ENCODE peak calls at places on chromosomes 7 and 10, in eight cellular contexts. One of them, this sample, is unnamed.

GRCh38 chr7:68715907-68716306 is 882.4 kb upstream of the AUTS2 start:
- DNase-seq in foreskin fibroblast: no peak
- DNase-seq in foreskin keratinocyte: no peak
- DNase-seq in GM23248: no peak
- DNase-seq in SJSA1: no peak
- DNase-seq in left lung: no peak
- DNase-seq in activated CD4-positive, alpha-beta T cell treated with anti-CD3 and anti-CD28 coated beads for 48 hours: no peak
- DNase-seq in stimulated activated CD4-positive, alpha-beta T cell treated with anti-CD3 and anti-CD28 coated beads, Interleukin-15, amount 100 ng/mL, for 24 hours: no peak
- DNase-seq in this sample: no peak

GRCh38 chr7:21605008-21605407 is 62.2 kb downstream of the DNAH11 start:
- DNase-seq in left lung: no peak
- DNase-seq in foreskin fibroblast: no peak
- DNase-seq in foreskin keratinocyte: no peak
- DNase-seq in stimulated activated CD4-positive, alpha-beta T cell treated with anti-CD3 and anti-CD28 coated beads, Interleukin-15, amount 100 ng/mL, for 24 hours: no peak
- DNase-seq in GM23248: no peak
- DNase-seq in SJSA1: peak
- DNase-seq in activated CD4-positive, alpha-beta T cell treated with anti-CD3 and anti-CD28 coated beads for 48 hours: no peak
- DNase-seq in this sample: no peak

GRCh38 chr10:128124813-128125403 is 1.3 kb downstream of the MKI67 start:
- DNase-seq in stimulated activated CD4-positive, alpha-beta T cell treated with anti-CD3 and anti-CD28 coated beads, Interleukin-15, amount 100 ng/mL, for 24 hours: no peak
- DNase-seq in GM23248: no peak
- DNase-seq in SJSA1: peak
- DNase-seq in left lung: no peak
- DNase-seq in foreskin fibroblast: no peak
- DNase-seq in activated CD4-positive, alpha-beta T cell treated with anti-CD3 and anti-CD28 coated beads for 48 hours: no peak
- DNase-seq in foreskin keratinocyte: no peak
- DNase-seq in this sample: no peak

GRCh38 chr7:35875292-35875691 is 74.4 kb downstream of the SEPTIN7 start:
- DNase-seq in GM23248: peak
- DNase-seq in left lung: no peak
- DNase-seq in stimulated activated CD4-positive, alpha-beta T cell treated with anti-CD3 and anti-CD28 coated beads, Interleukin-15, amount 100 ng/mL, for 24 hours: no peak
- DNase-seq in foreskin keratinocyte: no peak
- DNase-seq in activated CD4-positive, alpha-beta T cell treated with anti-CD3 and anti-CD28 coated beads for 48 hours: no peak
- DNase-seq in foreskin fibroblast: no peak
- DNase-seq in SJSA1: no peak
- DNase-seq in this sample: no peak

GRCh38 chr10:84607044-84607443 is 278.7 kb downstream of the CCSER2 start:
- DNase-seq in foreskin fibroblast: no peak
- DNase-seq in SJSA1: no peak
- DNase-seq in activated CD4-positive, alpha-beta T cell treated with anti-CD3 and anti-CD28 coated beads for 48 hours: no peak
- DNase-seq in left lung: no peak
- DNase-seq in stimulated activated CD4-positive, alpha-beta T cell treated with anti-CD3 and anti-CD28 coated beads, Interleukin-15, amount 100 ng/mL, for 24 hours: no peak
- DNase-seq in GM23248: no peak
- DNase-seq in foreskin keratinocyte: no peak
- DNase-seq in this sample: no peak

GRCh38 chr10:13977861-13978843 is 352.6 kb downstream of the FRMD4A start:
- DNase-seq in SJSA1: no peak
- DNase-seq in left lung: no peak
- DNase-seq in foreskin keratinocyte: no peak
- DNase-seq in foreskin fibroblast: peak
- DNase-seq in activated CD4-positive, alpha-beta T cell treated with anti-CD3 and anti-CD28 coated beads for 48 hours: no peak
- DNase-seq in stimulated activated CD4-positive, alpha-beta T cell treated with anti-CD3 and anti-CD28 coated beads, Interleukin-15, amount 100 ng/mL, for 24 hours: no peak
- DNase-seq in GM23248: peak
- DNase-seq in this sample: no peak

GRCh38 chr10:66717221-66717981 is 208.4 kb upstream of the LRRTM3 start:
- DNase-seq in left lung: no peak
- DNase-seq in stimulated activated CD4-positive, alpha-beta T cell treated with anti-CD3 and anti-CD28 coated beads, Interleukin-15, amount 100 ng/mL, for 24 hours: no peak
- DNase-seq in GM23248: no peak
- DNase-seq in activated CD4-positive, alpha-beta T cell treated with anti-CD3 and anti-CD28 coated beads for 48 hours: no peak
- DNase-seq in SJSA1: no peak
- DNase-seq in foreskin keratinocyte: no peak
- DNase-seq in foreskin fibroblast: no peak
- DNase-seq in this sample: no peak

GRCh38 chr10:76998451-76998850 is 639.2 kb downstream of the KCNMA1 start:
- DNase-seq in activated CD4-positive, alpha-beta T cell treated with anti-CD3 and anti-CD28 coated beads for 48 hours: no peak
- DNase-seq in GM23248: no peak
- DNase-seq in foreskin fibroblast: no peak
- DNase-seq in left lung: no peak
- DNase-seq in stimulated activated CD4-positive, alpha-beta T cell treated with anti-CD3 and anti-CD28 coated beads, Interleukin-15, amount 100 ng/mL, for 24 hours: no peak
- DNase-seq in SJSA1: no peak
- DNase-seq in foreskin keratinocyte: no peak
- DNase-seq in this sample: no peak

GRCh38 chr7:85041599-85042216 is 145.1 kb downstream of the SEMA3D start:
- DNase-seq in foreskin fibroblast: peak
- DNase-seq in stimulated activated CD4-positive, alpha-beta T cell treated with anti-CD3 and anti-CD28 coated beads, Interleukin-15, amount 100 ng/mL, for 24 hours: peak
- DNase-seq in foreskin keratinocyte: no peak
- DNase-seq in SJSA1: peak
- DNase-seq in GM23248: peak
- DNase-seq in activated CD4-positive, alpha-beta T cell treated with anti-CD3 and anti-CD28 coated beads for 48 hours: peak
- DNase-seq in left lung: no peak
- DNase-seq in this sample: no peak

GRCh38 chr10:53395449-53395848 is 622.9 kb upstream of the MBL2 start:
- DNase-seq in foreskin fibroblast: no peak
- DNase-seq in SJSA1: no peak
- DNase-seq in GM23248: no peak
- DNase-seq in activated CD4-positive, alpha-beta T cell treated with anti-CD3 and anti-CD28 coated beads for 48 hours: no peak
- DNase-seq in left lung: no peak
- DNase-seq in stimulated activated CD4-positive, alpha-beta T cell treated with anti-CD3 and anti-CD28 coated beads, Interleukin-15, amount 100 ng/mL, for 24 hours: no peak
- DNase-seq in foreskin keratinocyte: no peak
- DNase-seq in this sample: no peak

GRCh38 chr7:988963-989529 is 6.1 kb downstream of the CYP2W1 start:
- DNase-seq in left lung: no peak
- DNase-seq in stimulated activated CD4-positive, alpha-beta T cell treated with anti-CD3 and anti-CD28 coated beads, Interleukin-15, amount 100 ng/mL, for 24 hours: no peak
- DNase-seq in GM23248: peak
- DNase-seq in activated CD4-positive, alpha-beta T cell treated with anti-CD3 and anti-CD28 coated beads for 48 hours: no peak
- DNase-seq in foreskin keratinocyte: no peak
- DNase-seq in SJSA1: no peak
- DNase-seq in foreskin fibroblast: no peak
- DNase-seq in this sample: no peak

GRCh38 chr10:90872648-90873020 is 860 bp downstream of the RPP30 start:
- DNase-seq in foreskin keratinocyte: no peak
- DNase-seq in stimulated activated CD4-positive, alpha-beta T cell treated with anti-CD3 and anti-CD28 coated beads, Interleukin-15, amount 100 ng/mL, for 24 hours: peak
- DNase-seq in foreskin fibroblast: no peak
- DNase-seq in GM23248: peak
- DNase-seq in SJSA1: no peak
- DNase-seq in left lung: no peak
- DNase-seq in activated CD4-positive, alpha-beta T cell treated with anti-CD3 and anti-CD28 coated beads for 48 hours: peak
- DNase-seq in this sample: no peak

GRCh38 chr7:89334785-89335184 is 539.2 kb upstream of the TEX47 start:
- DNase-seq in stimulated activated CD4-positive, alpha-beta T cell treated with anti-CD3 and anti-CD28 coated beads, Interleukin-15, amount 100 ng/mL, for 24 hours: no peak
- DNase-seq in foreskin keratinocyte: no peak
- DNase-seq in foreskin fibroblast: no peak
- DNase-seq in left lung: no peak
- DNase-seq in activated CD4-positive, alpha-beta T cell treated with anti-CD3 and anti-CD28 coated beads for 48 hours: no peak
- DNase-seq in GM23248: no peak
- DNase-seq in SJSA1: no peak
- DNase-seq in this sample: no peak

GRCh38 chr10:123869015-123869414 is 22.6 kb downstream of the CPXM2 start:
- DNase-seq in GM23248: no peak
- DNase-seq in SJSA1: no peak
- DNase-seq in stimulated activated CD4-positive, alpha-beta T cell treated with anti-CD3 and anti-CD28 coated beads, Interleukin-15, amount 100 ng/mL, for 24 hours: no peak
- DNase-seq in activated CD4-positive, alpha-beta T cell treated with anti-CD3 and anti-CD28 coated beads for 48 hours: no peak
- DNase-seq in foreskin fibroblast: no peak
- DNase-seq in foreskin keratinocyte: no peak
- DNase-seq in left lung: no peak
- DNase-seq in this sample: no peak

GRCh38 chr10:89644691-89644966 is 413 bp downstream of the PANK1 start:
- DNase-seq in stimulated activated CD4-positive, alpha-beta T cell treated with anti-CD3 and anti-CD28 coated beads, Interleukin-15, amount 100 ng/mL, for 24 hours: no peak
- DNase-seq in activated CD4-positive, alpha-beta T cell treated with anti-CD3 and anti-CD28 coated beads for 48 hours: no peak
- DNase-seq in SJSA1: peak
- DNase-seq in GM23248: no peak
- DNase-seq in left lung: peak
- DNase-seq in foreskin keratinocyte: no peak
- DNase-seq in foreskin fibroblast: no peak
- DNase-seq in this sample: no peak

GRCh38 chr7:137670521-137671064 is 176.2 kb downstream of the DGKI start:
- DNase-seq in left lung: no peak
- DNase-seq in activated CD4-positive, alpha-beta T cell treated with anti-CD3 and anti-CD28 coated beads for 48 hours: no peak
- DNase-seq in SJSA1: peak
- DNase-seq in foreskin keratinocyte: no peak
- DNase-seq in GM23248: peak
- DNase-seq in stimulated activated CD4-positive, alpha-beta T cell treated with anti-CD3 and anti-CD28 coated beads, Interleukin-15, amount 100 ng/mL, for 24 hours: no peak
- DNase-seq in foreskin fibroblast: peak
- DNase-seq in this sample: no peak

GRCh38 chr10:106873770-106874717 is 290.5 kb downstream of the SORCS1 start:
- DNase-seq in activated CD4-positive, alpha-beta T cell treated with anti-CD3 and anti-CD28 coated beads for 48 hours: no peak
- DNase-seq in stimulated activated CD4-positive, alpha-beta T cell treated with anti-CD3 and anti-CD28 coated beads, Interleukin-15, amount 100 ng/mL, for 24 hours: no peak
- DNase-seq in foreskin keratinocyte: no peak
- DNase-seq in left lung: no peak
- DNase-seq in foreskin fibroblast: no peak
- DNase-seq in SJSA1: no peak
- DNase-seq in GM23248: no peak
- DNase-seq in this sample: no peak

GRCh38 chr7:101173752-101174244 is 6.3 kb downstream of the NAT16 start:
- DNase-seq in left lung: no peak
- DNase-seq in foreskin keratinocyte: no peak
- DNase-seq in foreskin fibroblast: peak
- DNase-seq in stimulated activated CD4-positive, alpha-beta T cell treated with anti-CD3 and anti-CD28 coated beads, Interleukin-15, amount 100 ng/mL, for 24 hours: peak
- DNase-seq in activated CD4-positive, alpha-beta T cell treated with anti-CD3 and anti-CD28 coated beads for 48 hours: peak
- DNase-seq in GM23248: peak
- DNase-seq in SJSA1: peak
- DNase-seq in this sample: peak

GRCh38 chr7:94056796-94057207 is 52.6 kb upstream of the BET1 start:
- DNase-seq in activated CD4-positive, alpha-beta T cell treated with anti-CD3 and anti-CD28 coated beads for 48 hours: no peak
- DNase-seq in foreskin keratinocyte: peak
- DNase-seq in foreskin fibroblast: peak
- DNase-seq in left lung: no peak
- DNase-seq in GM23248: peak
- DNase-seq in stimulated activated CD4-positive, alpha-beta T cell treated with anti-CD3 and anti-CD28 coated beads, Interleukin-15, amount 100 ng/mL, for 24 hours: no peak
- DNase-seq in SJSA1: no peak
- DNase-seq in this sample: peak

GRCh38 chr10:105075031-105075430 is 433.9 kb downstream of the SORCS3 start:
- DNase-seq in SJSA1: no peak
- DNase-seq in GM23248: no peak
- DNase-seq in foreskin fibroblast: no peak
- DNase-seq in left lung: no peak
- DNase-seq in foreskin keratinocyte: no peak
- DNase-seq in stimulated activated CD4-positive, alpha-beta T cell treated with anti-CD3 and anti-CD28 coated beads, Interleukin-15, amount 100 ng/mL, for 24 hours: no peak
- DNase-seq in activated CD4-positive, alpha-beta T cell treated with anti-CD3 and anti-CD28 coated beads for 48 hours: no peak
- DNase-seq in this sample: no peak

GRCh38 chr10:122854648-122855047 is 9.0 kb upstream of the CUZD1 start:
- DNase-seq in activated CD4-positive, alpha-beta T cell treated with anti-CD3 and anti-CD28 coated beads for 48 hours: no peak
- DNase-seq in left lung: no peak
- DNase-seq in foreskin fibroblast: peak
- DNase-seq in foreskin keratinocyte: peak
- DNase-seq in SJSA1: peak
- DNase-seq in stimulated activated CD4-positive, alpha-beta T cell treated with anti-CD3 and anti-CD28 coated beads, Interleukin-15, amount 100 ng/mL, for 24 hours: no peak
- DNase-seq in GM23248: peak
- DNase-seq in this sample: no peak

GRCh38 chr10:110207805-110208613 is 604 bp downstream of the MXI1 start:
- DNase-seq in foreskin fibroblast: peak
- DNase-seq in SJSA1: no peak
- DNase-seq in foreskin keratinocyte: no peak
- DNase-seq in activated CD4-positive, alpha-beta T cell treated with anti-CD3 and anti-CD28 coated beads for 48 hours: peak
- DNase-seq in stimulated activated CD4-positive, alpha-beta T cell treated with anti-CD3 and anti-CD28 coated beads, Interleukin-15, amount 100 ng/mL, for 24 hours: peak
- DNase-seq in left lung: peak
- DNase-seq in GM23248: peak
- DNase-seq in this sample: no peak

GRCh38 chr10:34658934-34659333 is 156.2 kb downstream of the PARD3 start:
- DNase-seq in foreskin keratinocyte: no peak
- DNase-seq in activated CD4-positive, alpha-beta T cell treated with anti-CD3 and anti-CD28 coated beads for 48 hours: no peak
- DNase-seq in stimulated activated CD4-positive, alpha-beta T cell treated with anti-CD3 and anti-CD28 coated beads, Interleukin-15, amount 100 ng/mL, for 24 hours: no peak
- DNase-seq in SJSA1: no peak
- DNase-seq in left lung: no peak
- DNase-seq in foreskin fibroblast: no peak
- DNase-seq in GM23248: no peak
- DNase-seq in this sample: no peak

GRCh38 chr7:36862685-36863375 is 138.5 kb upstream of the AOAH start:
- DNase-seq in foreskin fibroblast: no peak
- DNase-seq in foreskin keratinocyte: no peak
- DNase-seq in activated CD4-positive, alpha-beta T cell treated with anti-CD3 and anti-CD28 coated beads for 48 hours: no peak
- DNase-seq in GM23248: no peak
- DNase-seq in SJSA1: no peak
- DNase-seq in stimulated activated CD4-positive, alpha-beta T cell treated with anti-CD3 and anti-CD28 coated beads, Interleukin-15, amount 100 ng/mL, for 24 hours: no peak
- DNase-seq in left lung: no peak
- DNase-seq in this sample: no peak

GRCh38 chr7:115516341-115516740 is 514.2 kb downstream of the TFEC start:
- DNase-seq in GM23248: no peak
- DNase-seq in SJSA1: no peak
- DNase-seq in activated CD4-positive, alpha-beta T cell treated with anti-CD3 and anti-CD28 coated beads for 48 hours: no peak
- DNase-seq in foreskin keratinocyte: no peak
- DNase-seq in stimulated activated CD4-positive, alpha-beta T cell treated with anti-CD3 and anti-CD28 coated beads, Interleukin-15, amount 100 ng/mL, for 24 hours: no peak
- DNase-seq in foreskin fibroblast: no peak
- DNase-seq in left lung: no peak
- DNase-seq in this sample: no peak

GRCh38 chr10:90007226-90007625 is 305.8 kb downstream of the KIF20B start:
- DNase-seq in left lung: no peak
- DNase-seq in SJSA1: no peak
- DNase-seq in activated CD4-positive, alpha-beta T cell treated with anti-CD3 and anti-CD28 coated beads for 48 hours: no peak
- DNase-seq in foreskin fibroblast: peak
- DNase-seq in foreskin keratinocyte: peak
- DNase-seq in GM23248: peak
- DNase-seq in stimulated activated CD4-positive, alpha-beta T cell treated with anti-CD3 and anti-CD28 coated beads, Interleukin-15, amount 100 ng/mL, for 24 hours: no peak
- DNase-seq in this sample: peak

GRCh38 chr7:3520206-3520605 is 219.2 kb downstream of the SDK1 start:
- DNase-seq in foreskin fibroblast: no peak
- DNase-seq in SJSA1: no peak
- DNase-seq in stimulated activated CD4-positive, alpha-beta T cell treated with anti-CD3 and anti-CD28 coated beads, Interleukin-15, amount 100 ng/mL, for 24 hours: no peak
- DNase-seq in GM23248: no peak
- DNase-seq in activated CD4-positive, alpha-beta T cell treated with anti-CD3 and anti-CD28 coated beads for 48 hours: no peak
- DNase-seq in foreskin keratinocyte: no peak
- DNase-seq in left lung: no peak
- DNase-seq in this sample: no peak

GRCh38 chr10:22043327-22043633 is 39.8 kb upstream of the DNAJC1 start:
- DNase-seq in SJSA1: no peak
- DNase-seq in activated CD4-positive, alpha-beta T cell treated with anti-CD3 and anti-CD28 coated beads for 48 hours: no peak
- DNase-seq in GM23248: no peak
- DNase-seq in foreskin fibroblast: no peak
- DNase-seq in left lung: no peak
- DNase-seq in stimulated activated CD4-positive, alpha-beta T cell treated with anti-CD3 and anti-CD28 coated beads, Interleukin-15, amount 100 ng/mL, for 24 hours: no peak
- DNase-seq in foreskin keratinocyte: no peak
- DNase-seq in this sample: no peak

GRCh38 chr7:98168904-98169621 is 42.2 kb upstream of the BHLHA15 start:
- DNase-seq in stimulated activated CD4-positive, alpha-beta T cell treated with anti-CD3 and anti-CD28 coated beads, Interleukin-15, amount 100 ng/mL, for 24 hours: no peak
- DNase-seq in left lung: no peak
- DNase-seq in foreskin keratinocyte: no peak
- DNase-seq in GM23248: no peak
- DNase-seq in activated CD4-positive, alpha-beta T cell treated with anti-CD3 and anti-CD28 coated beads for 48 hours: no peak
- DNase-seq in foreskin fibroblast: no peak
- DNase-seq in SJSA1: no peak
- DNase-seq in this sample: no peak

GRCh38 chr7:148987751-148988512 is 40.4 kb downstream of the PDIA4 start:
- DNase-seq in GM23248: peak
- DNase-seq in SJSA1: no peak
- DNase-seq in left lung: no peak
- DNase-seq in foreskin keratinocyte: no peak
- DNase-seq in stimulated activated CD4-positive, alpha-beta T cell treated with anti-CD3 and anti-CD28 coated beads, Interleukin-15, amount 100 ng/mL, for 24 hours: no peak
- DNase-seq in foreskin fibroblast: no peak
- DNase-seq in activated CD4-positive, alpha-beta T cell treated with anti-CD3 and anti-CD28 coated beads for 48 hours: no peak
- DNase-seq in this sample: no peak

This sample was measured in PC-9.